ENCODE peak calls at places on chromosomes 2 and 18, in eight cellular contexts. K is stimulated activated CD8-positive, alpha-beta memory T cell treated with anti-CD3 and anti-CD28 coated beads, Interleukin-15, amount 100 ng/mL, for 24 hours; I is effector memory CD4-positive, alpha-beta T cell; N is K562; G is germinal center; C is H7; B is M059J; E is ecto neural progenitor cell. U is an unnamed sample.
A peak's percentile ranks its signal among the peaks of the same experiment; 100 is the strongest.

GRCh38 chr2:216195565-216195978 is 86.4 kb downstream of the XRCC5 start:
- DNase-seq in C (no peak), E (no peak), N (no peak), G (no peak), K (no peak), B (peak; percentile 86), I (no peak), U (no peak)

GRCh38 chr2:128315829-128316776 is 2.6 kb downstream of the HS6ST1 start:
- DNase-seq in C (peak; percentile 47), B (no peak), E (peak; percentile 45), G (peak; percentile 1), I (no peak), N (no peak), K (no peak), U (no peak)

GRCh38 chr2:61677942-61678341 is 139.8 kb upstream of the XPO1 start:
- DNase-seq in B (no peak), G (no peak), C (no peak), I (no peak), K (no peak), E (no peak), N (no peak), U (no peak)

GRCh38 chr18:267380-267687 is 513 bp downstream of the THOC1 start:
- DNase-seq in C (no peak), E (no peak), K (peak; percentile 1), I (no peak), B (no peak), N (no peak), G (no peak), U (no peak)

GRCh38 chr2:42169100-42169868 is at the start of gene EML4:
- DNase-seq in E (peak; percentile 97), K (peak; percentile 94), B (peak; percentile 76), I (peak; percentile 88), G (peak; percentile 91), C (peak; percentile 95), N (peak; percentile 93), U (peak; percentile 93)

GRCh38 chr2:114049826-114050225 is 159.9 kb downstream of the ACTR3 start:
- DNase-seq in G (no peak), I (no peak), K (no peak), N (no peak), C (no peak), B (no peak), E (no peak), U (no peak)

GRCh38 chr18:73615506-73615905 is 532.1 kb downstream of the FBXO15 start:
- DNase-seq in G (no peak), K (no peak), E (no peak), B (peak; percentile 25), I (no peak), N (no peak), C (no peak), U (no peak)

GRCh38 chr2:38138996-38139395 is 63.0 kb upstream of the CYP1B1 start:
- DNase-seq in E (no peak), B (no peak), N (no peak), K (no peak), G (no peak), C (no peak), I (no peak), U (no peak)

GRCh38 chr2:79414690-79415089 is 98.2 kb upstream of the CTNNA2 start:
- DNase-seq in N (no peak), G (no peak), E (no peak), B (no peak), I (no peak), C (no peak), K (no peak), U (no peak)

GRCh38 chr2:3071645-3072044 is 306.0 kb downstream of the EIPR1 start:
- DNase-seq in K (no peak), G (no peak), B (no peak), E (no peak), C (no peak), N (no peak), I (no peak), U (no peak)

GRCh38 chr18:36284671-36285295 is 12.7 kb upstream of the FHOD3 start:
- DNase-seq in K (no peak), G (peak; percentile 51), I (no peak), E (no peak), N (peak; percentile 78), C (peak; percentile 46), B (peak; percentile 72), U (peak; percentile 72)

GRCh38 chr2:43149482-43150107 is 76.8 kb downstream of the ZFP36L2 start:
- DNase-seq in C (no peak), E (no peak), I (no peak), B (no peak), G (no peak), K (no peak), N (no peak), U (peak; percentile 69)

GRCh38 chr2:168030862-168031624 is 216.4 kb downstream of the STK39 start:
- DNase-seq in B (peak; percentile 52), K (no peak), C (no peak), G (peak; percentile 17), I (no peak), E (no peak), N (no peak), U (no peak)

GRCh38 chr2:95039410-95039809 is 13.9 kb downstream of the MAL start:
- DNase-seq in N (no peak), B (no peak), C (no peak), K (no peak), E (no peak), I (no peak), G (no peak), U (no peak)

GRCh38 chr2:29056452-29056851 is 17.9 kb downstream of the PCARE start:
- DNase-seq in K (no peak), C (no peak), B (no peak), E (no peak), N (no peak), I (no peak), G (no peak), U (no peak)

GRCh38 chr18:70290482-70291294 is 1.8 kb downstream of the SOCS6 start:
- DNase-seq in E (no peak), K (no peak), C (no peak), B (no peak), G (no peak), I (no peak), N (peak; percentile 38), U (no peak)

GRCh38 chr18:36247036-36247435 is 50.5 kb upstream of the FHOD3 start:
- DNase-seq in B (peak; percentile 77), K (no peak), G (no peak), C (no peak), E (no peak), N (no peak), I (no peak), U (no peak)

GRCh38 chr2:67616749-67617148 is 219.6 kb downstream of the ETAA1 start:
- DNase-seq in B (peak; percentile 20), N (no peak), E (no peak), I (no peak), C (no peak), G (no peak), K (no peak), U (no peak)